ENCODE peak calls at places on chromosomes 6 and 20, in eight cellular contexts. One of them, this sample, is unnamed.

GRCh38 chr6:43178951-43179830 is 2.8 kb upstream of the CUL9 start:
- DNase-seq in SK-N-SH: no peak
- DNase-seq in GM23248: no peak
- DNase-seq in hepatocyte: no peak
- DNase-seq in PC-3: no peak
- DNase-seq in GM23338: no peak
- DNase-seq in neural progenitor cell: no peak
- DNase-seq in HCT116: no peak
- DNase-seq in this sample: no peak

GRCh38 chr20:62818592-62819493 is 2.0 kb downstream of the COL9A3 start:
- DNase-seq in GM23248: peak
- DNase-seq in hepatocyte: peak
- DNase-seq in GM23338: no peak
- DNase-seq in SK-N-SH: peak
- DNase-seq in HCT116: no peak
- DNase-seq in neural progenitor cell: no peak
- DNase-seq in PC-3: no peak
- DNase-seq in this sample: no peak

GRCh38 chr6:106883808-106884262 is 90.7 kb downstream of the CD24 start:
- DNase-seq in neural progenitor cell: peak
- DNase-seq in hepatocyte: peak
- DNase-seq in SK-N-SH: peak
- DNase-seq in PC-3: peak
- DNase-seq in GM23338: peak
- DNase-seq in HCT116: no peak
- DNase-seq in GM23248: no peak
- DNase-seq in this sample: peak

GRCh38 chr6:144543006-144543871 is 258.1 kb downstream of the UTRN start:
- DNase-seq in hepatocyte: no peak
- DNase-seq in GM23338: peak
- DNase-seq in HCT116: peak
- DNase-seq in neural progenitor cell: no peak
- DNase-seq in GM23248: peak
- DNase-seq in SK-N-SH: no peak
- DNase-seq in PC-3: peak
- DNase-seq in this sample: no peak

GRCh38 chr20:841568-842546 is 8.3 kb downstream of the FAM110A start:
- DNase-seq in SK-N-SH: no peak
- DNase-seq in GM23338: peak
- DNase-seq in hepatocyte: no peak
- DNase-seq in PC-3: peak
- DNase-seq in neural progenitor cell: peak
- DNase-seq in HCT116: no peak
- DNase-seq in GM23248: no peak
- DNase-seq in this sample: no peak

GRCh38 chr6:166572370-166573261 is 13.9 kb downstream of the RAMACL start:
- DNase-seq in GM23338: peak
- DNase-seq in SK-N-SH: peak
- DNase-seq in neural progenitor cell: peak
- DNase-seq in PC-3: peak
- DNase-seq in hepatocyte: peak
- DNase-seq in HCT116: no peak
- DNase-seq in GM23248: peak
- DNase-seq in this sample: no peak

GRCh38 chr6:125961117-125961516 is 4.5 kb downstream of the HINT3 start:
- DNase-seq in PC-3: no peak
- DNase-seq in HCT116: no peak
- DNase-seq in hepatocyte: no peak
- DNase-seq in GM23338: no peak
- DNase-seq in neural progenitor cell: no peak
- DNase-seq in GM23248: no peak
- DNase-seq in SK-N-SH: no peak
- DNase-seq in this sample: no peak

GRCh38 chr20:10590950-10591349 is 82.8 kb downstream of the JAG1 start:
- DNase-seq in HCT116: no peak
- DNase-seq in hepatocyte: no peak
- DNase-seq in GM23248: no peak
- DNase-seq in neural progenitor cell: no peak
- DNase-seq in PC-3: peak
- DNase-seq in SK-N-SH: no peak
- DNase-seq in GM23338: no peak
- DNase-seq in this sample: no peak

GRCh38 chr6:170178561-170179477 is 112.1 kb downstream of the DLL1 start:
- DNase-seq in PC-3: peak
- DNase-seq in hepatocyte: no peak
- DNase-seq in HCT116: no peak
- DNase-seq in GM23248: peak
- DNase-seq in neural progenitor cell: no peak
- DNase-seq in SK-N-SH: peak
- DNase-seq in GM23338: peak
- DNase-seq in this sample: no peak

GRCh38 chr6:13696226-13696625 is 15.4 kb downstream of the RANBP9 start:
- DNase-seq in hepatocyte: no peak
- DNase-seq in GM23338: no peak
- DNase-seq in PC-3: peak
- DNase-seq in neural progenitor cell: no peak
- DNase-seq in SK-N-SH: no peak
- DNase-seq in GM23248: peak
- DNase-seq in HCT116: no peak
- DNase-seq in this sample: no peak

GRCh38 chr6:18742406-18742805 is 355.3 kb downstream of the RNF144B start:
- DNase-seq in SK-N-SH: no peak
- DNase-seq in hepatocyte: no peak
- DNase-seq in GM23338: no peak
- DNase-seq in neural progenitor cell: no peak
- DNase-seq in PC-3: peak
- DNase-seq in GM23248: peak
- DNase-seq in HCT116: no peak
- DNase-seq in this sample: no peak

GRCh38 chr20:44052166-44052565 is 134.8 kb downstream of the JPH2 start:
- DNase-seq in neural progenitor cell: no peak
- DNase-seq in HCT116: no peak
- DNase-seq in GM23338: no peak
- DNase-seq in SK-N-SH: no peak
- DNase-seq in hepatocyte: no peak
- DNase-seq in PC-3: no peak
- DNase-seq in GM23248: no peak
- DNase-seq in this sample: no peak

GRCh38 chr6:84892666-84893065 is 128.3 kb upstream of the TBX18 start:
- DNase-seq in PC-3: no peak
- DNase-seq in HCT116: no peak
- DNase-seq in GM23248: peak
- DNase-seq in neural progenitor cell: no peak
- DNase-seq in SK-N-SH: no peak
- DNase-seq in hepatocyte: no peak
- DNase-seq in GM23338: no peak
- DNase-seq in this sample: no peak

GRCh38 chr6:34986845-34987246 is 97.8 kb downstream of the ANKS1A start:
- DNase-seq in PC-3: peak
- DNase-seq in SK-N-SH: peak
- DNase-seq in GM23338: peak
- DNase-seq in hepatocyte: peak
- DNase-seq in neural progenitor cell: peak
- DNase-seq in GM23248: peak
- DNase-seq in HCT116: peak
- DNase-seq in this sample: peak

GRCh38 chr6:149483849-149484635 is 772 bp downstream of the ZC3H12D start:
- DNase-seq in neural progenitor cell: no peak
- DNase-seq in HCT116: no peak
- DNase-seq in SK-N-SH: no peak
- DNase-seq in GM23338: no peak
- DNase-seq in PC-3: no peak
- DNase-seq in GM23248: no peak
- DNase-seq in hepatocyte: no peak
- DNase-seq in this sample: peak

GRCh38 chr6:149480502-149481280 is 4.1 kb downstream of the ZC3H12D start:
- DNase-seq in GM23338: no peak
- DNase-seq in hepatocyte: no peak
- DNase-seq in PC-3: no peak
- DNase-seq in neural progenitor cell: no peak
- DNase-seq in HCT116: no peak
- DNase-seq in SK-N-SH: no peak
- DNase-seq in GM23248: no peak
- DNase-seq in this sample: peak

GRCh38 chr6:149482542-149483261 is 2.1 kb downstream of the ZC3H12D start:
- DNase-seq in PC-3: no peak
- DNase-seq in HCT116: no peak
- DNase-seq in SK-N-SH: no peak
- DNase-seq in GM23338: no peak
- DNase-seq in neural progenitor cell: no peak
- DNase-seq in hepatocyte: no peak
- DNase-seq in GM23248: no peak
- DNase-seq in this sample: peak

GRCh38 chr6:149484733-149485700 is at the start of gene ZC3H12D:
- DNase-seq in GM23248: peak
- DNase-seq in PC-3: peak
- DNase-seq in HCT116: peak
- DNase-seq in hepatocyte: peak
- DNase-seq in GM23338: no peak
- DNase-seq in neural progenitor cell: peak
- DNase-seq in SK-N-SH: no peak
- DNase-seq in this sample: peak

GRCh38 chr6:149483302-149483701 is 1.5 kb downstream of the ZC3H12D start:
- DNase-seq in GM23338: no peak
- DNase-seq in GM23248: no peak
- DNase-seq in HCT116: no peak
- DNase-seq in hepatocyte: no peak
- DNase-seq in neural progenitor cell: no peak
- DNase-seq in SK-N-SH: no peak
- DNase-seq in PC-3: no peak
- DNase-seq in this sample: peak
- H3K4me3 ChIP-seq in GM23338: no peak
- H3K4me3 ChIP-seq in GM23248: no peak
- H3K4me3 ChIP-seq in HCT116: no peak
- H3K4me3 ChIP-seq in hepatocyte: no peak
- H3K4me3 ChIP-seq in neural progenitor cell: no peak
- H3K4me3 ChIP-seq in SK-N-SH: no peak
- H3K4me3 ChIP-seq in PC-3: no peak
- H3K4me3 ChIP-seq in this sample: peak

DNA sequence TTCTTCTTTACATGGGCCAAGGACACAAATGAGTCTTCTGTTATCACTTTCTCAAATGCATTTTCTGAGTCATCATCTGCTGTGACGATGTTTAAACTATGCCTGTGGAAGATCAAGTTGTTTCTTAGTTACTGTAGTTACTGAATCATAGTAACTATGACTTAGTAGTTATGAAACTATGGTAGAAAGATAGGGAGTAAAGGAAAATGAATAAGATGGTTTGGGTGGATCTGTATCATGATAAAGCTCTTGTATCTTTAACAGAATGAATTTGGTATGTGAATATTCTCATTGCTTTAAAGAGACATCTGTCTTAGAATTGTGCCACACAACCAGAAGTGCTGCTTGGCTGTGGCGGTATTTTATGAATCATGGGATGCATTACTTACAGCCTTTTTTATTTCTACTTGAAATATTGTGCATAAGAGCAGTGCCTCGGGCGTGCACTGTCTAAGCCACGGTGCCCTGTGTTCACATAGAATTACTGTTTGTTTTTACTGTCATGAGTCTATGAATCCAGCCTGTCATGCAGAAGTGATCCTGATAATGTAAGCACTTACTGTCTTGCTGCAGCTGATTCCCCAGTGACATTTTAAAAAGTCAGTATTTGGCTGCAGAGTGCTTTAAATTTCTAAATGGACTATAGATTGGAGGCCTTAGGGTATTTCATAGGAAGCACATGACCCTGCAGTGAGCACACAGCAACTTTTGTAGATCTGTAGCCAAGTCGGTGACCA is 215.2 kb downstream of the TMEM242 start:
- DNase-seq in PC-3: peak
- DNase-seq in SK-N-SH: peak
- DNase-seq in GM23248: peak
- DNase-seq in hepatocyte: peak
- DNase-seq in GM23338: no peak
- DNase-seq in neural progenitor cell: no peak
- DNase-seq in HCT116: no peak
- DNase-seq in this sample: no peak
- TF ChIP-seq EZH2phosphoT487 in PC-3: no peak
- TF ChIP-seq EZH2phosphoT487 in SK-N-SH: no peak
- TF ChIP-seq EZH2phosphoT487 in GM23248: no peak
- TF ChIP-seq EZH2phosphoT487 in hepatocyte: no peak
- TF ChIP-seq EZH2phosphoT487 in GM23338: no peak
- TF ChIP-seq EZH2phosphoT487 in neural progenitor cell: no peak
- TF ChIP-seq EZH2phosphoT487 in HCT116: no peak
- TF ChIP-seq EZH2phosphoT487 in this sample: no peak

GRCh38 chr20:38033330-38034107 is at the start of the genes RPRD1B and TTI1:
- DNase-seq in PC-3: peak
- DNase-seq in GM23338: peak
- DNase-seq in GM23248: peak
- DNase-seq in hepatocyte: peak
- DNase-seq in HCT116: peak
- DNase-seq in neural progenitor cell: peak
- DNase-seq in SK-N-SH: peak
- DNase-seq in this sample: peak

GRCh38 chr20:38032585-38033329 is 499 bp downstream of the TTI1 start:
- DNase-seq in GM23248: peak
- DNase-seq in GM23338: peak
- DNase-seq in PC-3: no peak
- DNase-seq in hepatocyte: no peak
- DNase-seq in HCT116: no peak
- DNase-seq in neural progenitor cell: peak
- DNase-seq in SK-N-SH: no peak
- DNase-seq in this sample: peak

GRCh38 chr20:38034108-38034649 is 633 bp downstream of the RPRD1B start:
- DNase-seq in neural progenitor cell: no peak
- DNase-seq in GM23338: no peak
- DNase-seq in HCT116: no peak
- DNase-seq in hepatocyte: no peak
- DNase-seq in GM23248: peak
- DNase-seq in PC-3: no peak
- DNase-seq in SK-N-SH: no peak
- DNase-seq in this sample: peak

GRCh38 chr20:38029453-38029852 is 3.8 kb downstream of the TTI1 start:
- DNase-seq in GM23248: no peak
- DNase-seq in SK-N-SH: no peak
- DNase-seq in HCT116: no peak
- DNase-seq in hepatocyte: no peak
- DNase-seq in PC-3: no peak
- DNase-seq in GM23338: no peak
- DNase-seq in neural progenitor cell: no peak
- DNase-seq in this sample: no peak

GRCh38 chr20:38031957-38032356 is 1.3 kb downstream of the TTI1 start:
- DNase-seq in hepatocyte: no peak
- DNase-seq in GM23248: no peak
- DNase-seq in PC-3: peak
- DNase-seq in SK-N-SH: no peak
- DNase-seq in neural progenitor cell: no peak
- DNase-seq in HCT116: no peak
- DNase-seq in GM23338: no peak
- DNase-seq in this sample: no peak
- H3K4me3 ChIP-seq in hepatocyte: no peak
- H3K4me3 ChIP-seq in GM23248: peak
- H3K4me3 ChIP-seq in PC-3: peak
- H3K4me3 ChIP-seq in SK-N-SH: peak
- H3K4me3 ChIP-seq in neural progenitor cell: peak
- H3K4me3 ChIP-seq in HCT116: peak
- H3K4me3 ChIP-seq in GM23338: peak
- H3K4me3 ChIP-seq in this sample: peak

GRCh38 chr6:81876977-81877376 is 124.5 kb upstream of the TENT5A start:
- DNase-seq in HCT116: no peak
- DNase-seq in PC-3: peak
- DNase-seq in GM23338: no peak
- DNase-seq in SK-N-SH: no peak
- DNase-seq in neural progenitor cell: no peak
- DNase-seq in hepatocyte: no peak
- DNase-seq in GM23248: peak
- DNase-seq in this sample: no peak
- TF ChIP-seq EZH2phosphoT487 in HCT116: no peak
- TF ChIP-seq EZH2phosphoT487 in PC-3: no peak
- TF ChIP-seq EZH2phosphoT487 in GM23338: no peak
- TF ChIP-seq EZH2phosphoT487 in SK-N-SH: no peak
- TF ChIP-seq EZH2phosphoT487 in neural progenitor cell: no peak
- TF ChIP-seq EZH2phosphoT487 in hepatocyte: no peak
- TF ChIP-seq EZH2phosphoT487 in GM23248: no peak
- TF ChIP-seq EZH2phosphoT487 in this sample: no peak

This sample was measured in OCI-LY7.